ENCODE peak calls at places on chromosomes 3 and 15, in six cellular contexts. X, C, O, N, K and Q are unnamed samples.

GRCh38 chr3:57755368-57756021 is 614 bp upstream of the SLMAP start:
- DNase-seq in X (peak), C (peak), O (peak), N (no peak), K (peak), Q (peak)

GRCh38 chr15:65930134-65930533 is 60.8 kb downstream of the RAB11A start:
- DNase-seq in X (no peak), C (no peak), O (no peak), N (no peak), K (no peak), Q (no peak)

GRCh38 chr3:131636266-131636775 is 133.6 kb upstream of the MRPL3 start:
- DNase-seq in X (no peak), C (no peak), O (no peak), N (no peak), K (no peak), Q (no peak)

GRCh38 chr3:50341996-50342732 is 1.5 kb upstream of the RASSF1 start:
- DNase-seq in X (no peak), C (no peak), O (no peak), N (no peak), K (no peak), Q (no peak)

GRCh38 chr3:66692108-66692750 is 191.4 kb upstream of the LRIG1 start:
- DNase-seq in X (no peak), C (no peak), O (no peak), N (no peak), K (peak), Q (no peak)

GRCh38 chr3:172201136-172201989 is 162.0 kb downstream of the FNDC3B start:
- DNase-seq in X (no peak), C (peak), O (peak), N (peak), K (peak), Q (peak)

GRCh38 chr3:138068579-138069174 is 46.7 kb downstream of the DZIP1L start:
- DNase-seq in X (peak), C (peak), O (peak), N (peak), K (peak), Q (peak)

GRCh38 chr3:55160241-55160877 is 232.5 kb upstream of the LRTM1 start:
- DNase-seq in X (no peak), C (peak), O (peak), N (no peak), K (peak), Q (peak)

GRCh38 chr3:196321162-196321561 is 3.1 kb upstream of the DYNLT2B start:
- DNase-seq in X (no peak), C (no peak), O (no peak), N (no peak), K (no peak), Q (no peak)

GRCh38 chr3:171228228-171228627 is 201.7 kb upstream of the SLC2A2 start:
- DNase-seq in X (no peak), C (no peak), O (no peak), N (no peak), K (no peak), Q (no peak)

GRCh38 chr3:9302425-9303181 is 53.2 kb upstream of the SRGAP3 start:
- DNase-seq in X (peak), C (peak), O (peak), N (peak), K (peak), Q (peak)
- H3K4me3 ChIP-seq in X (no peak), C (peak), O (peak), N (no peak), K (peak), Q (peak)

GRCh38 chr15:99929266-99929665 is 196.0 kb upstream of the LYSMD4 start:
- DNase-seq in X (no peak), C (no peak), O (no peak), N (no peak), K (no peak), Q (no peak)
- H3K4me3 ChIP-seq in X (peak), C (no peak), O (no peak), N (no peak), K (no peak), Q (no peak)

DNA sequence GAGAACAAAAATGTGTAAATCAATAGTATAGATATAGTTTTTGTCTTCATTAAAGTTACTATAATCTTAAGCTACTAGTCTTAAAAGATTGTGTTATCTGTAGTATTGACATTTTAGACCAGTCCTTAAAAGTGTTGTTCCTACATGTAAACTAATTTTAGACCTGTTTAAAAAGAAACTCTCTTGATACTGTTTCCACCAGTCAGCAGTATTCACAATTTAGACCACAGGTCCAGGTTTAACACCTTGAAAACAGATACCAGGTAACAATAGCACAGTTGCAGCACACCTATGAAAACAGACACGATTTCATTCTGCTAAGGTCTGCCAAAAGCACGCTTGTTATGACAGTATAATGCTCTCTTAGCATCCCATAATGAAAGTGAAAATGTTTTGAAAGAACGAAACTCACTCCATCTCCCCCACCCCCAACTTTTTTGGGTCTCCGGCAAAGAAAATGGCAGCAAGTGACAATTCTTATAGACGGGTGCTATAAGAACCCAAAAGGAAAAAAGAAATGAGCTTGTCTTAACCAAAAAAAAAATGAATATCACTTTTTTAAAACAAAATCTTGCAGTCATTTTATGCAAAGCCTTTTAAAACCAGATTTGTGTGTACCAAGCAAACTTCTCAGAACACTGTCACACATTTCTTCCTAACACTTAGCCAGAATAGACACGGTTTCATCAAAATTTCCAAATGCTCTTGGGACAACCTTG is 1.6 kb downstream of the EIF4E3 start:
- DNase-seq in X (no peak), C (no peak), O (no peak), N (no peak), K (no peak), Q (no peak)
- H3K4me3 ChIP-seq in X (peak), C (peak), O (peak), N (no peak), K (no peak), Q (peak)

DNA sequence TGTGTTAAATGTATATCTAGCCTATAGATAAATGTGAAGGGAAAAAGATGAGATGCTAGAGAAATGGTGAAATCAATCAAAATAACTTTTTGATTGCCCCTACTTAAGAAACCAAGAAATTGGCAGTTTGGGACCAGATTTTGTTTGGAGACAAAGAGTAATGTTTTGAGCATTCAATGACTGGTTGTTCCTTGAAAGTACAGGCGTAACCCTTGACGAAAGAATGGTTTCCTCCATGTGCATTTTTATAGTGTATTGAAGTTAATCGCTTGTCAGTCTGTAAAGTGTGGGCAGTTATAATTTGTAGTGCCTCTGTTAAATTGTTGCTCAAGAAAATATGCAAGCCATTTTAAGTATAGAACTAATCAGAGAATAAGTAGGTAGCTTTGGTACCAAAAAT is 1.2 kb downstream of the KIF23 start:
- DNase-seq in X (no peak), C (no peak), O (peak), N (no peak), K (no peak), Q (no peak)
- H3K4me3 ChIP-seq in X (no peak), C (peak), O (peak), N (no peak), K (peak), Q (peak)

GRCh38 chr15:45634442-45635190 is at the start of gene SQOR:
- DNase-seq in X (peak), C (peak), O (peak), N (peak), K (peak), Q (no peak)

GRCh38 chr15:45635191-45635638 is 386 bp downstream of the SQOR start:
- DNase-seq in X (peak), C (peak), O (peak), N (peak), K (no peak), Q (no peak)

GRCh38 chr15:45631831-45632230 is 3.0 kb upstream of the SQOR start:
- DNase-seq in X (no peak), C (no peak), O (peak), N (no peak), K (peak), Q (no peak)

GRCh38 chr15:45628136-45628535 is 6.7 kb upstream of the SQOR start:
- DNase-seq in X (no peak), C (no peak), O (no peak), N (no peak), K (no peak), Q (no peak)

GRCh38 chr15:45630958-45631691 is 3.7 kb upstream of the SQOR start:
- DNase-seq in X (no peak), C (no peak), O (peak), N (no peak), K (peak), Q (peak)
- H3K4me3 ChIP-seq in X (no peak), C (no peak), O (peak), N (no peak), K (no peak), Q (peak)

DNA sequence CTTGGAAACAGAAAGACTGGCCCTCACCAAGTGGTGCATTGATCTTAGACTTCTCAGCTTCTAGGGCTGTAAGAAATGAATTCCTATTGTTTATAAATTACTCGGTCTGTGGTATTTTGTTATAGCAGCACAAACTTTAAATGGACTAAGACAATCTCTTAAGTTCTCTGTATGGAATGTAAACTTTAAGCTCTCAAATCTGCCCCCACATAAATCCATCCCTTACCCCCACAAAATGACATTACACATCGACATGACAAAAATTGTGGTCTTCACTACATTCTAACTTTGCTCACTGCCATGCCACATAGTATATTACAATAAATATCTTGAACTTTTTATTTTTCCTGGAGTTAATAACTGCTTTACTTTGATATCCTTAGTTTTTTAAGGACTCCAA is 121.3 kb downstream of the MYLK start:
- DNase-seq in X (no peak), C (no peak), O (no peak), N (no peak), K (no peak), Q (no peak)
- H3K4me3 ChIP-seq in X (no peak), C (no peak), O (no peak), N (no peak), K (no peak), Q (no peak)

DNA sequence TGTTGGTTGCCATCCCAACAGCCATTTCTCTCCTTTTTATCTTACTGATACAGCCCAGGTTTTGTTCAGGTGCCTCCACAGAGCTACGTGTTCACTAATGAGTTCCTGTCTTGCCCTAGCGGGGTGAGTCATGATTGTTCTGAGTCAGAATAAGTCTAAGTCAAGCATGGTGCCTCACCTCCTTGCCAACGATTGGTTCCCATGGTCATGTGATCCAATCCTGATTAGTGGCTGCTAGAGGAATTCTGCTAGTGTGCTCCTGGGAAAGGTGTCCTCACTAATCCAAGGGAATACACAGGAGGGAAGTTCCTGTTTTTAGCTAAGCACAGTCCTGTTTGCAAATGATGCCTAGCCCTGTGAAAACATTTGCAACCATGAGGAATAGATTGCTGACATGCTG is 99.8 kb downstream of the NSUN3 start:
- DNase-seq in X (no peak), C (no peak), O (peak), N (no peak), K (peak), Q (peak)
- H3K4me3 ChIP-seq in X (no peak), C (no peak), O (no peak), N (no peak), K (no peak), Q (no peak)